ENCODE peak calls at places on chromosomes 2 and 18, in four cellular contexts. O is HepG2, W is GM12878, K is H1. U is an unnamed sample.

GRCh38 chr2:24203787-24204150 is 28.9 kb downstream of the FAM228A start:
- DNase-seq in K (no peak), W (no peak), O (no peak), U (no peak)

GRCh38 chr2:219718066-219718465 is 90.6 kb downstream of the SLC4A3 start:
- DNase-seq in K (no peak), W (no peak), O (no peak), U (no peak)

GRCh38 chr2:66577331-66578041 is 142.6 kb downstream of the MEIS1 start:
- DNase-seq in K (no peak), O (no peak), W (no peak), U (no peak)

GRCh38 chr18:8643479-8643878 is 34.2 kb downstream of the RAB12 start:
- DNase-seq in O (no peak), W (no peak), K (no peak), U (no peak)

GRCh38 chr2:161625314-161625919 is 1.2 kb downstream of the SLC4A10 start:
- DNase-seq in O (no peak), W (no peak), K (peak; percentile 33), U (peak; percentile 62)

GRCh38 chr2:68588589-68588988 is 54.8 kb upstream of the PROKR1 start:
- DNase-seq in O (no peak), K (no peak), W (no peak), U (no peak)

GRCh38 chr2:60282886-60283285 is 270.6 kb downstream of the BCL11A start:
- DNase-seq in K (no peak), W (no peak), O (no peak), U (no peak)

GRCh38 chr2:71682341-71682740 is 229.0 kb downstream of the DYSF start:
- DNase-seq in W (no peak), O (no peak), K (no peak), U (no peak)

GRCh38 chr2:58479557-58480120 is 238.5 kb upstream of the FANCL start:
- DNase-seq in W (no peak), O (no peak), K (peak; percentile 19), U (peak; percentile 15)

GRCh38 chr18:58168221-58168620 is 124.2 kb downstream of the NEDD4L start:
- DNase-seq in K (no peak), W (no peak), O (no peak), U (no peak)

GRCh38 chr2:188159484-188159883 is 132.2 kb upstream of the GULP1 start:
- DNase-seq in W (no peak), K (no peak), O (no peak), U (no peak)

GRCh38 chr18:41721103-41721502 is 233.9 kb upstream of the PIK3C3 start:
- DNase-seq in W (no peak), K (no peak), O (no peak), U (no peak)

GRCh38 chr18:73777356-73778051 is 370.1 kb downstream of the FBXO15 start:
- DNase-seq in K (no peak), W (no peak), O (no peak), U (no peak)

GRCh38 chr18:63518178-63519012 is 23.8 kb upstream of the SERPINB12 start:
- DNase-seq in O (peak; percentile 75), K (peak; percentile 39), W (peak; percentile 16), U (peak; percentile 57)

GRCh38 chr2:235378261-235378660 is 115.6 kb upstream of the AGAP1 start:
- DNase-seq in K (no peak), W (no peak), O (no peak), U (no peak)

GRCh38 chr18:37987901-37988300 is 422.3 kb upstream of the CELF4 start:
- DNase-seq in W (no peak), O (no peak), K (no peak), U (no peak)

GRCh38 chr18:57544958-57545661 is 41.4 kb downstream of the FECH start:
- DNase-seq in O (no peak), W (peak; percentile 24), K (no peak), U (no peak)

GRCh38 chr2:116719841-116720240 is 1094.7 kb upstream of the DDX18 start:
- DNase-seq in K (no peak), O (no peak), W (no peak), U (no peak)

GRCh38 chr2:43047187-43047780 is 179.1 kb downstream of the ZFP36L2 start:
- DNase-seq in W (no peak), K (no peak), O (no peak), U (no peak)
- H3K4me1 ChIP-seq in W (no peaks in the 10 kb centered on the region), K (peaks cover 3% of the 10 kb centered on the region), O (peaks cover 60% of the 10 kb centered on the region), U (peaks cover 3% of the 10 kb centered on the region)

GRCh38 chr2:120448961-120449421 is 103.1 kb downstream of the INHBB start:
- DNase-seq in W (no peak), K (no peak), O (no peak), U (no peak)
- TF ChIP-seq ZNF274 in W (no peak), K (no peak), O (no peak), U (no peak)

DNA sequence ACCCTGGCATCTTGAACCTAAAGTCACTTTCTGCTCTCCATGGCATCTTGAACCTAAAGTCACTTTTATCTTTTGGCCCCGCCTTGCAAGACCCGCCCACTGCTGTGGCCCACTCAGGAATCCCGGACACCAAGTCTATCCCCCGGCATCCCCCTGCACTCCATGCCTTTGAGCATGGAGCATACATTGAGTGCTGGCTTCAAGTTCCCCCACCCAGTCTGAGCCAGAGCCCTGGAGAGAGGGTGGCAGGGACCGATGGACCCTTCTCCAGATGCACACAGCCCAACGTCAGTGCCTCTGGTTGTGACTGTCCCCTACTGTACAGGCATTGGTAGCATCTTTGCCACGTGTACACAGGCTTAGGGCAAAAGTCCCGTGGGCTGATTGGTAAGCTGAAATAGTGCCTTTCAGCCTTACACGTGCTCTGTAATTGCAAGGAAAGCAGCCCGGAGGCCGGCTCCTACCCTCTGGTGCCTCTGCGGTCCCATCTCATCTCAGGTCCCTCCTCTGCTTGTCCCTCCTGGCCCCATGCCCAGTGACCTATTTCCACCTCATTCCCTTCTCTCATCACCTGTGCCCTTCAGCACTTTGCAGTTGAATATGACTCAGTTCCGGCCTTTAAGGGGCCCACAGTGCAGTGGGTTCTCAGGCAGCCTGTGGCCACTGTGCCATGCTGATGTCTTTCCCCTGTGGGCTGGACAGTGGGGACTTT is 154.0 kb downstream of the INHBB start:
- DNase-seq in W (no peak), K (no peak), O (peak; percentile 66), U (no peak)
- TF ChIP-seq SUZ12 in W (no peak), K (no peak), O (no peak), U (no peak)

DNA sequence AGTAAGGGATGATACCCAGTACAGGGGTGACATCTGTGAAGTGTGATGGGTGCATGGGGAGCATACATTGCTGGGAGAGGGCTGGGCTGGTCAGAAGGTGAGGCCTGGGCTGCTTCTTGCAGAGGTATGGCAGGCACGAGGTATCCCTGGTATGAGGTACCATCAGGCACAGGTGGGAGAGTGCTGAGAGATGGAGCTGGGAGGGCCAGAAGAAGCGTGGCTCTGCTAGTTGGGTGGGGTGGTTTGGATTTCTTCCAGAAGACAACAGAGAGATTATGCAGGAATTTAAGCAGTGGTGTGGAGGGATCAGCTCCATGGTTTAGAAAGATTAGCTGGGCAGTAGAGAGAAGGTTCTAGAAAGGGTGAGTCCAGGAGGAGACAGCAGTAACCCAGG is 181.9 kb upstream of the HAAO start:
- DNase-seq in W (no peak), O (no peak), K (no peak), U (no peak)
- H3K4me1 ChIP-seq in W (peaks cover 14% of the 10 kb centered on the region), O (peaks cover 99% of the 10 kb centered on the region), K (peaks cover 2% of the 10 kb centered on the region), U (peaks cover 7% of the 10 kb centered on the region)

GRCh38 chr18:79173742-79174141 is 104.5 kb downstream of the ATP9B start:
- DNase-seq in W (no peak), K (no peak), O (no peak), U (no peak)

GRCh38 chr18:79167526-79168190 is 98.5 kb downstream of the ATP9B start:
- DNase-seq in K (no peak), O (no peak), W (no peak), U (no peak)

GRCh38 chr18:79164696-79165095 is 95.5 kb downstream of the ATP9B start:
- DNase-seq in W (no peak), K (no peak), O (no peak), U (no peak)

GRCh38 chr18:79166702-79167101 is 97.5 kb downstream of the ATP9B start:
- DNase-seq in O (no peak), K (no peak), W (no peak), U (no peak)

GRCh38 chr18:79169958-79170555 is 100.9 kb downstream of the ATP9B start:
- DNase-seq in W (no peak), O (peak; percentile 10), K (no peak), U (no peak)
- TF ChIP-seq ZNF274 in W (no peak), O (no peak), K (no peak), U (no peak)

DNA sequence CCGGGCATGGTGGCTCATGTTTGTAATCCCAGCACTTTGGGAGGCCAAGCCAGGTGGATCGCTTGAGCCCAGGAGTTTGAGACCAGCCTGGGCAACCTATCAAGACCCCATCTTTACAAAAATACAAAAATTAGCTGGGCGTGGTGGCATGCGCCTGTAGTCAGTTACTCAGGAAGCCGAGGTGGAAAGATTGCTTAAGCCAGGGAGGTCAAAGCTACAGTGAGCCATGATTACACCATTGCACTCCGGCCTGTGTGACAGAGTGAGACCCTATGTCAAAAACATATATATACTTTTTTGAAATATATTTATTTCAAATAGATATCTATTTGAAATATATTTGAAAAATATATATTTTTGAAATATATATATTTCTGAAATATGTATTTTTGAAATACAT is 10.9 kb downstream of the OSBPL1A start:
- DNase-seq in K (no peak), O (no peak), W (no peak), U (no peak)
- TF ChIP-seq SUZ12 in K (no peak), O (no peak), W (no peak), U (no peak)

U was measured in NT2/D1.